ENCODE peak calls at places on chromosome 12, in eight cellular contexts. O is stimulated activated CD4-positive, alpha-beta T cell treated with anti-CD3 and anti-CD28 coated beads, Interleukin-15, amount 100 ng/mL, for 1 hour; F is GM18507; X is NCI-H1105; D is NCI-H1436; S is stromal cell of bone marrow; B is ACHN; M is H9. K is an unnamed sample.

GRCh38 chr12:20125259-20125919 is 242.9 kb upstream of the PDE3A start:
- DNase-seq in D (no peak), S (no peak), F (no peak), O (no peak), X (no peak), M (no peak), B (no peak), K (no peak)

GRCh38 chr12:75130811-75131210 is 78.8 kb downstream of the KCNC2 start:
- DNase-seq in F (no peak), B (no peak), M (no peak), O (no peak), S (no peak), D (no peak), X (peak; percentile 6), K (peak; percentile 8)

GRCh38 chr12:46892034-46892705 is 66.4 kb upstream of the SLC38A4 start:
- DNase-seq in S (no peak), B (no peak), D (no peak), O (no peak), X (no peak), F (no peak), M (no peak), K (no peak)

GRCh38 chr12:103373088-103373523 is 122.7 kb downstream of the C12orf42 start:
- DNase-seq in O (no peak), S (no peak), B (no peak), D (peak; percentile 55), F (no peak), X (peak; percentile 87), M (no peak), K (no peak)

GRCh38 chr12:31859232-31859977 is 99.8 kb upstream of the RESF1 start:
- DNase-seq in B (no peak), F (no peak), X (no peak), D (no peak), O (no peak), M (no peak), S (no peak), K (no peak)

GRCh38 chr12:114665411-114666181 is 18.4 kb downstream of the TBX3 start:
- DNase-seq in F (no peak), S (no peak), B (no peak), O (no peak), M (peak; percentile 70), X (no peak), D (no peak), K (no peak)

GRCh38 chr12:106247731-106248176 is at the start of gene CKAP4:
- DNase-seq in X (peak; percentile 78), O (no peak), F (no peak), M (peak; percentile 74), D (peak; percentile 82), B (peak; percentile 88), S (peak; percentile 76), K (no peak)

GRCh38 chr12:117360222-117360550 is 1.2 kb downstream of the NOS1 start:
- DNase-seq in D (no peak), F (no peak), O (no peak), X (no peak), B (no peak), S (no peak), M (peak; percentile 46), K (no peak)

GRCh38 chr12:65741662-65742480 is 82.4 kb upstream of the HMGA2 start:
- DNase-seq in F (no peak), B (peak; percentile 62), O (no peak), S (peak; percentile 25), D (no peak), M (peak; percentile 87), X (no peak), K (no peak)

GRCh38 chr12:536751-537150 is 77.0 kb downstream of the B4GALNT3 start:
- DNase-seq in M (no peak), D (no peak), B (no peak), F (no peak), S (no peak), O (no peak), X (no peak), K (no peak)

GRCh38 chr12:101773560-101774206 is 34.4 kb upstream of the SYCP3 start:
- DNase-seq in S (peak; percentile 37), O (peak; percentile 41), D (peak; percentile 37), M (peak; percentile 55), B (peak; percentile 71), F (peak; percentile 60), X (peak; percentile 35), K (no peak)

GRCh38 chr12:34398706-34399630 is 376.7 kb downstream of the ALG10 start:
- DNase-seq in M (peak; percentile 15), S (no peak), D (no peak), B (no peak), F (no peak), X (no peak), O (peak; percentile 0), K (no peak)

GRCh38 chr12:47602330-47602729 is 103.5 kb downstream of the RPAP3 start:
- DNase-seq in X (no peak), S (peak; percentile 90), O (no peak), M (no peak), B (no peak), D (no peak), F (no peak), K (no peak)

GRCh38 chr12:103205906-103206305 is 248.4 kb downstream of the ASCL1 start:
- DNase-seq in S (no peak), B (no peak), O (no peak), X (no peak), M (no peak), F (no peak), D (no peak), K (no peak)

GRCh38 chr12:108526482-108527234 is 11.6 kb downstream of the FICD start:
- DNase-seq in M (no peak), S (no peak), O (no peak), B (peak; percentile 37), D (no peak), F (no peak), X (no peak), K (no peak)

GRCh38 chr12:87439990-87440827 is 589.0 kb downstream of the C12orf50 start:
- DNase-seq in D (no peak), M (no peak), S (peak; percentile 85), B (peak; percentile 92), F (no peak), X (no peak), O (no peak), K (peak; percentile 86)

GRCh38 chr12:99553461-99553860 is 94.1 kb upstream of the GARIN6 start:
- DNase-seq in B (no peak), D (no peak), O (no peak), F (no peak), X (no peak), M (no peak), S (no peak), K (no peak)

GRCh38 chr12:10097521-10097920 is 1.3 kb downstream of the CLEC1A start:
- DNase-seq in B (no peak), M (no peak), D (no peak), O (no peak), X (no peak), F (no peak), S (no peak), K (no peak)

GRCh38 chr12:46459111-46459510 is 86.5 kb upstream of the SLC38A2 start:
- DNase-seq in F (no peak), D (no peak), X (no peak), S (peak; percentile 70), B (no peak), M (no peak), O (no peak), K (no peak)

K was measured in HS-5.